ENCODE peak calls at places on chromosomes 13 and 19, in nine cellular contexts. A is CD4-positive, CD25-positive, alpha-beta regulatory T cell; W is 8988T; H is neuronal stem cell; Z is NCI-H1048; P is substantia nigra; R is CD8-positive, alpha-beta T cell; N is NCI-H69; Q is cardiac fibroblast. K is an unnamed sample.

GRCh38 chr19:20273376-20273775 is 106.4 kb downstream of the ZNF486 start:
- DNase-seq in A (no peak), W (no peak), H (no peak), Z (no peak), P (no peak), R (no peak), N (peak; percentile 64), Q (no peak), K (no peak)

GRCh38 chr19:10010247-10010691 is at the start of gene COL5A3:
- DNase-seq in A (no peak), W (peak; percentile 61), H (no peak), Z (no peak), P (no peak), R (no peak), N (no peak), Q (peak; percentile 74), K (no peak)

GRCh38 chr19:17834350-17835181 is 13.2 kb downstream of the JAK3 start:
- DNase-seq in A (peak; percentile 43), W (no peak), H (no peak), Z (no peak), P (no peak), R (no peak), N (no peak), Q (no peak), K (no peak)

GRCh38 chr13:52061587-52061986 is 37.1 kb downstream of the UTP14C start:
- DNase-seq in A (no peak), W (no peak), H (no peak), Z (no peak), P (no peak), R (no peak), N (no peak), Q (peak; percentile 1), K (no peak)

GRCh38 chr19:46861691-46862503 is 1.1 kb downstream of the ARHGAP35 start:
- DNase-seq in A (no peak), W (no peak), H (no peak), Z (no peak), P (no peak), R (no peak), N (peak; percentile 61), Q (peak; percentile 32), K (no peak)

GRCh38 chr13:108218044-108218974 is at the start of gene ABHD13:
- DNase-seq in A (peak; percentile 95), W (peak; percentile 81), H (peak; percentile 89), Z (peak; percentile 73), P (peak; percentile 76), R (peak; percentile 84), N (peak; percentile 99), Q (peak; percentile 94), K (peak; percentile 87)

GRCh38 chr19:36939153-36939552 is 23.0 kb downstream of the ZNF568 start:
- DNase-seq in A (no peak), W (no peak), H (no peak), Z (no peak), P (no peak), R (no peak), N (peak; percentile 28), Q (peak; percentile 8), K (no peak)

GRCh38 chr13:46666727-46667456 is 113.9 kb downstream of the LRCH1 start:
- DNase-seq in A (no peak), W (no peak), H (no peak), Z (no peak), P (no peak), R (no peak), N (peak; percentile 75), Q (no peak), K (no peak)

GRCh38 chr13:90723381-90723780 is 624.1 kb upstream of the MIR17HG start:
- DNase-seq in A (no peak), W (no peak), H (no peak), Z (no peak), P (no peak), R (no peak), N (no peak), Q (no peak), K (no peak)

GRCh38 chr13:100636441-100636840 is 38.2 kb downstream of the TMTC4 start:
- DNase-seq in A (no peak), W (no peak), H (no peak), Z (no peak), P (no peak), R (no peak), N (peak; percentile 99), Q (no peak), K (peak; percentile 11)

GRCh38 chr13:41250993-41251392 is 12.4 kb downstream of the MTRF1 start:
- DNase-seq in A (no peak), W (no peak), H (no peak), Z (no peak), P (no peak), R (no peak), N (no peak), Q (no peak), K (no peak)

GRCh38 chr19:47005873-47006272 is 13.8 kb upstream of the NPAS1 start:
- DNase-seq in A (peak; percentile 19), W (peak; percentile 62), H (no peak), Z (no peak), P (no peak), R (no peak), N (peak; percentile 47), Q (no peak), K (no peak)

GRCh38 chr19:42052241-42052863 is 17.7 kb downstream of the GRIK5 start:
- DNase-seq in A (no peak), W (no peak), H (no peak), Z (no peak), P (no peak), R (no peak), N (peak; percentile 94), Q (no peak), K (no peak)

GRCh38 chr13:109782823-109783411 is 3.5 kb downstream of the IRS2 start:
- DNase-seq in A (no peak), W (no peak), H (no peak), Z (no peak), P (no peak), R (no peak), N (no peak), Q (no peak), K (no peak)

GRCh38 chr19:39057615-39058014 is 25.3 kb upstream of the FBXO27 start:
- DNase-seq in A (no peak), W (no peak), H (no peak), Z (no peak), P (no peak), R (no peak), N (no peak), Q (no peak), K (no peak)

K was measured in foreskin melanocyte.